ENCODE peak calls at places on chromosome 18, in ten cellular contexts. R is lower lobe of right lung, O is AG04449, U is AG09309, V is colonic mucosa, N is gastrocnemius medialis, Z is IMR-90, E is WERI-Rb-1, S is right atrium auricular region, T is HepG2. L is an unnamed sample.

GRCh38 chr18:45221363-45221762 is 393.9 kb upstream of the SLC14A2 start:
- DNase-seq in R (no peak), O (no peak), U (peak; percentile 39), V (no peak), N (no peak), Z (peak; percentile 37), E (no peak), S (no peak), T (no peak), L (peak; percentile 48)

GRCh38 chr18:47163241-47163640 is 12.9 kb downstream of the IER3IP1 start:
- DNase-seq in R (no peak), O (peak; percentile 24), U (no peak), V (no peak), N (no peak), Z (peak; percentile 87), E (no peak), S (no peak), T (no peak), L (peak; percentile 75)

GRCh38 chr18:21489119-21489750 is 111.3 kb downstream of the ESCO1 start:
- DNase-seq in R (no peak), O (peak; percentile 9), U (no peak), V (peak; percentile 49), N (peak; percentile 58), Z (peak; percentile 66), E (peak; percentile 63), S (no peak), T (peak; percentile 63), L (peak; percentile 56)

GRCh38 chr18:56298935-56299334 is 339.5 kb downstream of the TXNL1 start:
- DNase-seq in R (no peak), O (peak; percentile 9), U (no peak), V (no peak), N (no peak), Z (peak; percentile 62), E (no peak), S (no peak), T (no peak), L (peak; percentile 91)

GRCh38 chr18:30929065-30929464 is 113.5 kb downstream of the DSC3 start:
- DNase-seq in R (no peak), O (no peak), U (no peak), V (no peak), N (no peak), Z (no peak), E (no peak), S (no peak), T (no peak), L (no peak)

GRCh38 chr18:70454705-70455322 is 166.0 kb downstream of the SOCS6 start:
- DNase-seq in R (no peak), O (peak; percentile 24), U (no peak), V (peak; percentile 59), N (no peak), Z (peak; percentile 79), E (peak; percentile 21), S (no peak), T (peak; percentile 60), L (peak; percentile 63)

GRCh38 chr18:22311301-22311700 is 106.4 kb downstream of the CTAGE1 start:
- DNase-seq in R (no peak), O (no peak), U (no peak), V (no peak), N (no peak), Z (peak; percentile 83), E (no peak), S (no peak), T (no peak), L (peak; percentile 19)

GRCh38 chr18:30625961-30626360 is 416.6 kb downstream of the DSC3 start:
- DNase-seq in R (no peak), O (no peak), U (no peak), V (no peak), N (no peak), Z (no peak), E (no peak), S (no peak), T (no peak), L (no peak)

GRCh38 chr18:45539383-45539960 is 75.8 kb upstream of the SLC14A2 start:
- DNase-seq in R (no peak), O (no peak), U (peak; percentile 46), V (no peak), N (no peak), Z (no peak), E (no peak), S (no peak), T (no peak), L (no peak)

GRCh38 chr18:23380001-23380550 is 73.0 kb upstream of the RIOK3 start:
- DNase-seq in R (peak; percentile 80), O (no peak), U (no peak), V (no peak), N (no peak), Z (peak; percentile 83), E (no peak), S (no peak), T (no peak), L (peak; percentile 57)

GRCh38 chr18:70469916-70470315 is 181.1 kb downstream of the SOCS6 start:
- DNase-seq in R (no peak), O (no peak), U (no peak), V (no peak), N (no peak), Z (no peak), E (peak; percentile 18), S (no peak), T (no peak), L (no peak)

GRCh38 chr18:27723168-27723567 is 453.8 kb downstream of the CDH2 start:
- DNase-seq in R (no peak), O (no peak), U (no peak), V (no peak), N (no peak), Z (no peak), E (no peak), S (no peak), T (no peak), L (no peak)

GRCh38 chr18:61891271-61891670 is 1.5 kb downstream of the RNF152 start:
- DNase-seq in R (no peak), O (no peak), U (no peak), V (no peak), N (no peak), Z (no peak), E (no peak), S (no peak), T (no peak), L (peak; percentile 86)

DNA sequence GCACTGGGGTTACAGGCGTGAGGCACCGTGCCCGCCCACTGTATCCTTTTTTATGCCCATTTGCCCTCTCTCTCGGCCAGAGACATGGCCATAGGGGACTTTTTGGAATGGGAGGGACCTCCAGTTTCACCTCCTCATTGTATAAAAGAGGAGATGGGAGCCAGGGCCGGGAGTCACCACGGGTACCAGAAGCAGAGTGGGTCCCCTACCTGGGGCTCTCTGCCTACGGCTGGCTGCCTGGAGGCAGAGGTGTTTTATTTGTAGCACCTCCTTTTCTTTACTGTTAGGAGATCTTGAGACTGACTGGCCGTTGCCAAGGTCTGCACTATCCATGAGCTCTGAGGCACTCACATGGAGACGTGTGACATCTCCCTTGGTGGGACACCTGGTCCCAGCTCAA is 162.8 kb downstream of the LDLRAD4 start:
- DNase-seq in R (no peak), O (no peak), U (no peak), V (no peak), N (no peak), Z (no peak), E (no peak), S (peak; percentile 57), T (no peak), L (no peak)
- H3K4me3 ChIP-seq in R (no peak overlapping the region), O (no peak overlapping the region), U (no peak overlapping the region), V (no peak overlapping the region), N (no peak overlapping the region), Z (no peak overlapping the region), E (no peak overlapping the region), S (no peak overlapping the region), T (no peak overlapping the region), L (no peak overlapping the region)

GRCh38 chr18:48933578-48934399 is 17.0 kb downstream of the SMAD7 start:
- DNase-seq in R (peak; percentile 73), O (no peak), U (no peak), V (no peak), N (no peak), Z (no peak), E (no peak), S (no peak), T (no peak), L (no peak)

GRCh38 chr18:48931680-48932461 is 18.9 kb downstream of the SMAD7 start:
- DNase-seq in R (no peak), O (no peak), U (no peak), V (no peak), N (no peak), Z (no peak), E (no peak), S (no peak), T (no peak), L (no peak)

GRCh38 chr18:48932822-48933510 is 17.8 kb downstream of the SMAD7 start:
- DNase-seq in R (no peak), O (no peak), U (no peak), V (no peak), N (no peak), Z (no peak), E (no peak), S (no peak), T (no peak), L (no peak)

GRCh38 chr18:48930926-48931325 is 19.8 kb downstream of the SMAD7 start:
- DNase-seq in R (no peak), O (no peak), U (no peak), V (no peak), N (no peak), Z (no peak), E (no peak), S (no peak), T (no peak), L (no peak)

GRCh38 chr18:48932462-48932818 is 18.3 kb downstream of the SMAD7 start:
- DNase-seq in R (no peak), O (no peak), U (no peak), V (no peak), N (no peak), Z (no peak), E (no peak), S (no peak), T (no peak), L (no peak)
- H3K4me3 ChIP-seq in R (peak overlapping the region; percentile 33), O (no peak overlapping the region), U (no peak overlapping the region), V (no peak overlapping the region), N (no peak overlapping the region), Z (no peak overlapping the region), E (no peak overlapping the region), S (no peak overlapping the region), T (peak overlapping the region; percentile 2), L (no peak overlapping the region)

GRCh38 chr18:7168408-7168807 is 50.8 kb upstream of the LAMA1 start:
- DNase-seq in R (no peak), O (no peak), U (no peak), V (no peak), N (no peak), Z (no peak), E (peak; percentile 22), S (no peak), T (no peak), L (no peak)
- H3K4me3 ChIP-seq in R (no peak overlapping the region), O (no peak overlapping the region), U (no peak overlapping the region), V (no peak overlapping the region), N (no peak overlapping the region), Z (no peak overlapping the region), E (no peak overlapping the region), S (no peak overlapping the region), T (no peak overlapping the region), L (no peak overlapping the region)

DNA sequence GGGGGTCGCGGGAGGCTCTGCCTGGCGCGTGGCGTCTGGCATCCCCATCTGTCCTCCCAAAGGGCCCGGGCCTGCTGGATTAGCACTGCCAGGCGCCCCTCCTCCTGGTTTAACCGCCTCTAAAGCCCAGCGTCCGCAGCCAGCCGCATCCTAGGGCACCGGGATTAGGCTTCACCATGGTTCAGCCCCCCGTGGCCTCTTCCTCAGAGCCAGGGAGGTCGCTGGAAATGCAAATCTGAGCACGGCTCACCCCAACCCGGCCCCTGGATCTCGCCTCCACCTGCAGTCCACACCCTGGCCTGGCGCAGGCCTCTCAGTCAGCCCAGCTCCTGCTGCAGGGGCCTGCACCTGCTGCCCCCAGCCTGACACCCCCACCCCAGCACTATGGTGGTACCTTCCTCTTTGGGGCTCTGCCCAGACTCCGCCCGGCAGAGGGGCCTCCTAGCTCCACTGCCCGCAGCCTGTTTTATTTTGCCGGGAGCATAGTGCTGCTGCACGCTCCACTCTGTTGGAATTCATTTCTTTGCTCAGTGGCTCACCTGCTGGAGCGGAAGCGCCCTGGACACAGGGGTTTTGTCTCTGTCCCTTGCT is 13.2 kb downstream of the PRELID3A start:
- DNase-seq in R (no peak), O (no peak), U (no peak), V (no peak), N (no peak), Z (no peak), E (peak; percentile 87), S (no peak), T (peak; percentile 66), L (no peak)
- H3K4me3 ChIP-seq in R (no peak overlapping the region), O (peak overlapping the region; percentile 32), U (no peak overlapping the region), V (peak overlapping the region; percentile 62), N (no peak overlapping the region), Z (no peak overlapping the region), E (peak overlapping the region; percentile 59), S (peak overlapping the region; percentile 52), T (peak overlapping the region; percentile 76), L (no peak overlapping the region)

L was measured in bronchial epithelial cell.